ENCODE peak calls at places on chromosomes 6 and 20, in six cellular contexts. One of them, this sample, is unnamed. For H3K9me3, the result is how much of the 10 kb centered on the place peaks cover.

GRCh38 chr20:58436868-58437645 is 48.0 kb downstream of the VAPB start:
- DNase-seq in effector memory CD4-positive, alpha-beta T cell: no peak
- DNase-seq in Karpas-422: no peak
- DNase-seq in naive thymus-derived CD4-positive, alpha-beta T cell: no peak
- DNase-seq in neural progenitor cell: no peak
- DNase-seq in cardiac muscle cell: no peak
- DNase-seq in this sample: no peak

GRCh38 chr20:63153254-63154221 is 62.4 kb downstream of the YTHDF1 start:
- DNase-seq in neural progenitor cell: no peak
- DNase-seq in naive thymus-derived CD4-positive, alpha-beta T cell: no peak
- DNase-seq in effector memory CD4-positive, alpha-beta T cell: no peak
- DNase-seq in Karpas-422: no peak
- DNase-seq in cardiac muscle cell: no peak
- DNase-seq in this sample: no peak

GRCh38 chr20:36036688-36037087 is 68.3 kb downstream of the CNBD2 start:
- DNase-seq in neural progenitor cell: peak
- DNase-seq in cardiac muscle cell: no peak
- DNase-seq in Karpas-422: no peak
- DNase-seq in effector memory CD4-positive, alpha-beta T cell: no peak
- DNase-seq in naive thymus-derived CD4-positive, alpha-beta T cell: no peak
- DNase-seq in this sample: no peak

GRCh38 chr20:35991142-35991771 is 22.9 kb downstream of the CNBD2 start:
- DNase-seq in cardiac muscle cell: peak
- DNase-seq in neural progenitor cell: peak
- DNase-seq in Karpas-422: peak
- DNase-seq in effector memory CD4-positive, alpha-beta T cell: no peak
- DNase-seq in naive thymus-derived CD4-positive, alpha-beta T cell: no peak
- DNase-seq in this sample: no peak

GRCh38 chr6:46465294-46466165 is 25.7 kb downstream of the RCAN2 start:
- DNase-seq in cardiac muscle cell: peak
- DNase-seq in naive thymus-derived CD4-positive, alpha-beta T cell: no peak
- DNase-seq in neural progenitor cell: no peak
- DNase-seq in effector memory CD4-positive, alpha-beta T cell: no peak
- DNase-seq in Karpas-422: no peak
- DNase-seq in this sample: no peak

GRCh38 chr20:41352666-41353065 is 12.0 kb downstream of the LPIN3 start:
- DNase-seq in neural progenitor cell: no peak
- DNase-seq in naive thymus-derived CD4-positive, alpha-beta T cell: no peak
- DNase-seq in cardiac muscle cell: no peak
- DNase-seq in effector memory CD4-positive, alpha-beta T cell: no peak
- DNase-seq in Karpas-422: no peak
- DNase-seq in this sample: no peak

GRCh38 chr6:3208096-3208774 is 19.2 kb downstream of the TUBB2B start:
- DNase-seq in neural progenitor cell: no peak
- DNase-seq in cardiac muscle cell: peak
- DNase-seq in effector memory CD4-positive, alpha-beta T cell: no peak
- DNase-seq in Karpas-422: no peak
- DNase-seq in naive thymus-derived CD4-positive, alpha-beta T cell: no peak
- DNase-seq in this sample: no peak

GRCh38 chr6:104728444-104728843 is 131.3 kb downstream of the HACE1 start:
- DNase-seq in naive thymus-derived CD4-positive, alpha-beta T cell: no peak
- DNase-seq in neural progenitor cell: no peak
- DNase-seq in effector memory CD4-positive, alpha-beta T cell: no peak
- DNase-seq in cardiac muscle cell: peak
- DNase-seq in Karpas-422: no peak
- DNase-seq in this sample: no peak

GRCh38 chr20:42530855-42531674 is 658.6 kb downstream of the PTPRT start:
- DNase-seq in Karpas-422: peak
- DNase-seq in naive thymus-derived CD4-positive, alpha-beta T cell: no peak
- DNase-seq in neural progenitor cell: peak
- DNase-seq in effector memory CD4-positive, alpha-beta T cell: no peak
- DNase-seq in cardiac muscle cell: peak
- DNase-seq in this sample: no peak

GRCh38 chr6:132054525-132054924 is 103.4 kb upstream of the CCN2 start:
- DNase-seq in Karpas-422: no peak
- DNase-seq in neural progenitor cell: no peak
- DNase-seq in cardiac muscle cell: no peak
- DNase-seq in effector memory CD4-positive, alpha-beta T cell: no peak
- DNase-seq in naive thymus-derived CD4-positive, alpha-beta T cell: no peak
- DNase-seq in this sample: no peak

GRCh38 chr20:2005359-2005758 is 11.5 kb upstream of the PDYN start:
- DNase-seq in cardiac muscle cell: peak
- DNase-seq in effector memory CD4-positive, alpha-beta T cell: no peak
- DNase-seq in Karpas-422: no peak
- DNase-seq in neural progenitor cell: no peak
- DNase-seq in naive thymus-derived CD4-positive, alpha-beta T cell: no peak
- DNase-seq in this sample: no peak

GRCh38 chr6:11298651-11299420 is 66.4 kb upstream of the NEDD9 start:
- DNase-seq in naive thymus-derived CD4-positive, alpha-beta T cell: no peak
- DNase-seq in Karpas-422: no peak
- DNase-seq in effector memory CD4-positive, alpha-beta T cell: no peak
- DNase-seq in neural progenitor cell: peak
- DNase-seq in cardiac muscle cell: no peak
- DNase-seq in this sample: no peak

GRCh38 chr20:46811328-46812084 is 83.1 kb upstream of the EYA2 start:
- DNase-seq in neural progenitor cell: peak
- DNase-seq in Karpas-422: no peak
- DNase-seq in cardiac muscle cell: no peak
- DNase-seq in naive thymus-derived CD4-positive, alpha-beta T cell: no peak
- DNase-seq in effector memory CD4-positive, alpha-beta T cell: no peak
- DNase-seq in this sample: no peak

GRCh38 chr6:135904666-135905065 is 53.2 kb downstream of the PDE7B start:
- DNase-seq in neural progenitor cell: no peak
- DNase-seq in cardiac muscle cell: no peak
- DNase-seq in Karpas-422: no peak
- DNase-seq in naive thymus-derived CD4-positive, alpha-beta T cell: no peak
- DNase-seq in effector memory CD4-positive, alpha-beta T cell: no peak
- DNase-seq in this sample: no peak

GRCh38 chr6:158531566-158531965 is 28.3 kb upstream of the TMEM181 start:
- DNase-seq in Karpas-422: no peak
- DNase-seq in naive thymus-derived CD4-positive, alpha-beta T cell: no peak
- DNase-seq in neural progenitor cell: no peak
- DNase-seq in effector memory CD4-positive, alpha-beta T cell: no peak
- DNase-seq in cardiac muscle cell: no peak
- DNase-seq in this sample: no peak

GRCh38 chr6:14467591-14467990 is 350.0 kb downstream of the CD83 start:
- DNase-seq in neural progenitor cell: no peak
- DNase-seq in naive thymus-derived CD4-positive, alpha-beta T cell: no peak
- DNase-seq in Karpas-422: no peak
- DNase-seq in cardiac muscle cell: no peak
- DNase-seq in effector memory CD4-positive, alpha-beta T cell: no peak
- DNase-seq in this sample: no peak

GRCh38 chr6:32110632-32111031 is 1.5 kb upstream of the TNXB start:
- DNase-seq in effector memory CD4-positive, alpha-beta T cell: no peak
- DNase-seq in cardiac muscle cell: no peak
- DNase-seq in neural progenitor cell: no peak
- DNase-seq in naive thymus-derived CD4-positive, alpha-beta T cell: no peak
- DNase-seq in Karpas-422: no peak
- DNase-seq in this sample: no peak

GRCh38 chr20:2693996-2694471 is 1.5 kb downstream of the EBF4 start:
- DNase-seq in neural progenitor cell: peak
- DNase-seq in cardiac muscle cell: peak
- DNase-seq in effector memory CD4-positive, alpha-beta T cell: no peak
- DNase-seq in Karpas-422: no peak
- DNase-seq in naive thymus-derived CD4-positive, alpha-beta T cell: no peak
- DNase-seq in this sample: no peak

GRCh38 chr6:129801909-129802308 is 59.2 kb downstream of the TMEM244 start:
- DNase-seq in cardiac muscle cell: no peak
- DNase-seq in effector memory CD4-positive, alpha-beta T cell: no peak
- DNase-seq in naive thymus-derived CD4-positive, alpha-beta T cell: no peak
- DNase-seq in neural progenitor cell: no peak
- DNase-seq in Karpas-422: no peak
- DNase-seq in this sample: no peak

GRCh38 chr20:34848597-34848996 is 23.1 kb upstream of the NCOA6 start:
- DNase-seq in cardiac muscle cell: no peak
- DNase-seq in effector memory CD4-positive, alpha-beta T cell: no peak
- DNase-seq in naive thymus-derived CD4-positive, alpha-beta T cell: no peak
- DNase-seq in Karpas-422: no peak
- DNase-seq in neural progenitor cell: no peak
- DNase-seq in this sample: no peak

GRCh38 chr20:7586481-7586880 is 353.8 kb downstream of the HAO1 start:
- DNase-seq in cardiac muscle cell: no peak
- DNase-seq in neural progenitor cell: no peak
- DNase-seq in effector memory CD4-positive, alpha-beta T cell: no peak
- DNase-seq in Karpas-422: no peak
- DNase-seq in naive thymus-derived CD4-positive, alpha-beta T cell: no peak
- DNase-seq in this sample: no peak

GRCh38 chr20:63275825-63276224 is 3.2 kb downstream of the ARFGAP1 start:
- DNase-seq in naive thymus-derived CD4-positive, alpha-beta T cell: no peak
- DNase-seq in effector memory CD4-positive, alpha-beta T cell: no peak
- DNase-seq in Karpas-422: no peak
- DNase-seq in cardiac muscle cell: no peak
- DNase-seq in neural progenitor cell: no peak
- DNase-seq in this sample: no peak

GRCh38 chr20:48807586-48808381 is 20.0 kb downstream of the PREX1 start:
- DNase-seq in effector memory CD4-positive, alpha-beta T cell: no peak
- DNase-seq in Karpas-422: no peak
- DNase-seq in neural progenitor cell: no peak
- DNase-seq in naive thymus-derived CD4-positive, alpha-beta T cell: no peak
- DNase-seq in cardiac muscle cell: peak
- DNase-seq in this sample: no peak

GRCh38 chr6:125480571-125480970 is 178.8 kb upstream of the HDDC2 start:
- DNase-seq in cardiac muscle cell: peak
- DNase-seq in naive thymus-derived CD4-positive, alpha-beta T cell: no peak
- DNase-seq in neural progenitor cell: no peak
- DNase-seq in effector memory CD4-positive, alpha-beta T cell: no peak
- DNase-seq in Karpas-422: no peak
- DNase-seq in this sample: no peak

GRCh38 chr6:5636210-5637030 is 370.3 kb downstream of the NRN1 start:
- DNase-seq in naive thymus-derived CD4-positive, alpha-beta T cell: no peak
- DNase-seq in cardiac muscle cell: no peak
- DNase-seq in effector memory CD4-positive, alpha-beta T cell: no peak
- DNase-seq in Karpas-422: peak
- DNase-seq in neural progenitor cell: no peak
- DNase-seq in this sample: no peak

GRCh38 chr20:57547250-57547649 is 13.7 kb upstream of the PCK1 start:
- DNase-seq in cardiac muscle cell: no peak
- DNase-seq in naive thymus-derived CD4-positive, alpha-beta T cell: no peak
- DNase-seq in neural progenitor cell: no peak
- DNase-seq in Karpas-422: no peak
- DNase-seq in effector memory CD4-positive, alpha-beta T cell: no peak
- DNase-seq in this sample: no peak

DNA sequence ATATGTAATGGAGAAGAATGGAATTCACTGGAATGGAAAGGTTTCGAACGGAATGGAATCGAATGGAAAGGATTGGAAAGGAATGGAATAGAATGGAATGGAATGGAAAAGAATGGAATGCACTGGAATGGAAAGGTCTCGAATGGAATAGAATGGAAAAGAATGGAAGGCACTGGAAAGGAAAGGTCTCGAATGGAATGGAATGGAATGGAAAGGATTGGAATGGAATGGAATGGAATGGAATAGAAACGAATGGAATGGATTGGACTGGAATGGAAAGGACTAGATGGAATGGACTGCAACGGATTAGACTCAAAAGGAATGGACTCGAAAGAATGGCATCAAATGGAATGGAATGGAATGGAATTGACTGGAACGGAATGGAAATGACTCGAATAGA is 20.5 kb upstream of the DEFB115 start:
- DNase-seq in neural progenitor cell: no peak
- DNase-seq in naive thymus-derived CD4-positive, alpha-beta T cell: no peak
- DNase-seq in effector memory CD4-positive, alpha-beta T cell: no peak
- DNase-seq in cardiac muscle cell: no peak
- DNase-seq in Karpas-422: no peak
- DNase-seq in this sample: no peak
- H3K9me3 ChIP-seq in neural progenitor cell: half or more
- H3K9me3 ChIP-seq in naive thymus-derived CD4-positive, alpha-beta T cell: half or more
- H3K9me3 ChIP-seq in effector memory CD4-positive, alpha-beta T cell: under half
- H3K9me3 ChIP-seq in cardiac muscle cell: under half
- H3K9me3 ChIP-seq in Karpas-422: half or more
- H3K9me3 ChIP-seq in this sample: under half

DNA sequence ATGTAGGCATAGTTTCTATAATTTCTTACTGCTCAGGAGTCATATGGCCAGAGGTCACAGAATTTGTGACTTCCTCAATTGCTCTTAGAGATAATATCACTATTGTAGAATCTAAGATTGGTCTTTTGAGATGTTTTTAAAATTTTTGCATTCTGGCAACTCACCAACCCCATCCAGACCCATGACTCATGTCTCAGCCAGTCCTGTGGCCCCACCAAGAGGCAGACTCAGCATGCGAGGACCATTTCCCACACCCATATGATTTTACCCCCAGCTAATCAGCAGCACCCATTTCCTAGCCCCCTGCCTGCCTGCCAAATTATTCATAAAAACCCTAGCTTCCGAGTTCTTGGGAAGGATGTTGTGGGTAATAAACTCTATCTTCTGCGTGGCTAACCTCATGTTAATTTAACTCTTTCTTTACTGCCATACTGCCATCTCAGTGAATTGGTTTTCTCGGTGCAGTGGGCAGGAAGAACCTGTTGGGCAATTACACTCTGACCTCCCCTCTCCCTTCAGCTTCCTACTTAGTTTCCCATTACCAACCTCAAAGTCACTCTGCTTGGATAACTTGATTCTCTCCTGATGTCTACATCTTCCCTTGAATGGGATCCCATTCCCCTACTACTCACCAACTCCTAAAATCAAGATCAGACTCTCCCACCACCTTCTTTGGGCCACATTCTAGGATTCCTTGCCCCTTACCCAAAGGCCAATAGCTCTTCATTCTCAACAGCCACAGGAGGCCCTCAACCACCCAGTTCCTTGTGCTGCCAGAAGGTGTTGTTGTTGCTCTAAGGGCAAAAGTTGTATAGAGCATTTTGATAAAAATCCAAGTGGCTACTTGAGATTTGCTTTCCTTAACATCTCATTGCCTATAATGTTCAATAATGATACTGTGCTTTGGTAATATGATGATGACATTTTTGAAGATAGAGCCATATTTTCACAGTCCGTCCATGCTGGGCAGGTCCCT is 16.2 kb upstream of the IYD start:
- DNase-seq in naive thymus-derived CD4-positive, alpha-beta T cell: no peak
- DNase-seq in neural progenitor cell: no peak
- DNase-seq in Karpas-422: no peak
- DNase-seq in cardiac muscle cell: peak
- DNase-seq in effector memory CD4-positive, alpha-beta T cell: no peak
- DNase-seq in this sample: no peak
- H3K9me3 ChIP-seq in naive thymus-derived CD4-positive, alpha-beta T cell: under half
- H3K9me3 ChIP-seq in neural progenitor cell: under half
- H3K9me3 ChIP-seq in Karpas-422: under half
- H3K9me3 ChIP-seq in cardiac muscle cell: under half
- H3K9me3 ChIP-seq in effector memory CD4-positive, alpha-beta T cell: under half
- H3K9me3 ChIP-seq in this sample: under half

DNA sequence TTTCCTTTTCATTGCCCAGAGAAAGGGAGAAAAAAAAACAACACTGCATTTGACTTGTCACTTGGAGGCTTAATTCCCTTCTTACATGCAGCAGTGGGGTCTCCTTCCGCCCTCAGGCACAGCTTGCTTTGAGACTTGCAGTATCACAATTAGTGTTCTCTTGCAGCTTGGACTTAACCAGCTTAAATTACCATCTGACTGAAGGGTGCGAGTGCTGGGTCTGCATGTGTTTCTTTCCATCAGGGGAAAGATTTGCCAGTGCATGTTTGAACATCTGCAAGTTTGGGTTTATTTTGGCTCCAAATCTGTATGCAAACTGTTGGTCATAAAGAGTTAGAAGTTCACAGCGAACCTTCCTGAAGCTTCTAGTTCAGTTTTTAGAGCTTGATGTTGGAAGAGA is 35.7 kb upstream of the IRF4 start:
- DNase-seq in neural progenitor cell: peak
- DNase-seq in Karpas-422: no peak
- DNase-seq in naive thymus-derived CD4-positive, alpha-beta T cell: no peak
- DNase-seq in cardiac muscle cell: no peak
- DNase-seq in effector memory CD4-positive, alpha-beta T cell: no peak
- DNase-seq in this sample: no peak
- H3K9me3 ChIP-seq in neural progenitor cell: under half
- H3K9me3 ChIP-seq in Karpas-422: under half
- H3K9me3 ChIP-seq in naive thymus-derived CD4-positive, alpha-beta T cell: under half
- H3K9me3 ChIP-seq in cardiac muscle cell: under half
- H3K9me3 ChIP-seq in effector memory CD4-positive, alpha-beta T cell: under half
- H3K9me3 ChIP-seq in this sample: under half

GRCh38 chr6:169691260-169691659 is 10.6 kb downstream of the WDR27 start:
- DNase-seq in cardiac muscle cell: no peak
- DNase-seq in neural progenitor cell: no peak
- DNase-seq in naive thymus-derived CD4-positive, alpha-beta T cell: no peak
- DNase-seq in effector memory CD4-positive, alpha-beta T cell: no peak
- DNase-seq in Karpas-422: no peak
- DNase-seq in this sample: no peak
- H3K9me3 ChIP-seq in cardiac muscle cell: under half
- H3K9me3 ChIP-seq in neural progenitor cell: under half
- H3K9me3 ChIP-seq in naive thymus-derived CD4-positive, alpha-beta T cell: under half
- H3K9me3 ChIP-seq in effector memory CD4-positive, alpha-beta T cell: under half
- H3K9me3 ChIP-seq in Karpas-422: under half
- H3K9me3 ChIP-seq in this sample: under half